ENCODE peak calls at places on chromosomes 16 and 17, in four cellular contexts. W is left lung, F is lower leg skin, Y is endothelial cell. I is an unnamed sample.
A peak's percentile ranks its signal among the peaks of the same experiment; 100 is the strongest.

GRCh38 chr17:81976332-81977210 is 858 bp upstream of the ASPSCR1 start:
- DNase-seq in W (peak; percentile 83), F (no peak), Y (no peak), I (no peak)

GRCh38 chr16:4116328-4117249 is at the start of gene ADCY9:
- DNase-seq in W (peak; percentile 94), F (peak; percentile 93), Y (peak; percentile 74), I (peak; percentile 93)

GRCh38 chr17:80992077-80992947 is 671 bp downstream of the CHMP6 start:
- DNase-seq in W (peak; percentile 84), F (peak; percentile 85), Y (no peak), I (no peak)

GRCh38 chr17:17824119-17824779 is 12.5 kb downstream of the SREBF1 start:
- DNase-seq in W (no peak), F (no peak), Y (no peak), I (no peak)

GRCh38 chr17:76585048-76585648 is 512 bp downstream of the ST6GALNAC2 start:
- DNase-seq in W (peak; percentile 91), F (no peak), Y (peak; percentile 30), I (no peak)

GRCh38 chr16:73713817-73714495 is 582.7 kb upstream of the PSMD7 start:
- DNase-seq in W (no peak), F (no peak), Y (peak; percentile 65), I (no peak)

GRCh38 chr17:2837147-2837561 is 40.9 kb downstream of the RAP1GAP2 start:
- DNase-seq in W (no peak), F (no peak), Y (no peak), I (no peak)

GRCh38 chr17:17983376-17983775 is 10.7 kb downstream of the DRC3 start:
- DNase-seq in W (no peak), F (no peak), Y (no peak), I (no peak)

GRCh38 chr16:51851111-51851510 is 695.8 kb downstream of the TOX3 start:
- DNase-seq in W (no peak), F (no peak), Y (no peak), I (no peak)

GRCh38 chr17:19933221-19933620 is 44.4 kb downstream of the AKAP10 start:
- DNase-seq in W (no peak), F (no peak), Y (no peak), I (no peak)

GRCh38 chr17:49454050-49454449 is 39.4 kb upstream of the PHB1 start:
- DNase-seq in W (no peak), F (no peak), Y (no peak), I (no peak)

GRCh38 chr16:759110-759910 is 1.2 kb upstream of the MSLN start:
- DNase-seq in W (peak; percentile 84), F (no peak), Y (no peak), I (no peak)

GRCh38 chr16:57887711-57888110 is 83.2 kb downstream of the CNGB1 start:
- DNase-seq in W (peak; percentile 73), F (no peak), Y (no peak), I (no peak)

GRCh38 chr17:45197108-45197507 is 24.6 kb upstream of the FMNL1 start:
- DNase-seq in W (no peak), F (no peak), Y (no peak), I (no peak)

GRCh38 chr16:4869147-4869790 is 22.0 kb downstream of the UBN1 start:
- DNase-seq in W (no peak), F (peak; percentile 59), Y (no peak), I (no peak)

GRCh38 chr16:4660454-4661007 is 32.8 kb upstream of the NUDT16L1 start:
- DNase-seq in W (peak; percentile 89), F (no peak), Y (no peak), I (no peak)

GRCh38 chr17:17018612-17019429 is 23.4 kb upstream of the MPRIP start:
- DNase-seq in W (peak; percentile 39), F (no peak), Y (no peak), I (no peak)

GRCh38 chr17:80981062-80981902 is 10.4 kb upstream of the CHMP6 start:
- DNase-seq in W (peak; percentile 81), F (no peak), Y (peak; percentile 73), I (peak; percentile 90)

GRCh38 chr17:48351916-48352332 is 78.1 kb downstream of the SKAP1 start:
- DNase-seq in W (no peak), F (no peak), Y (no peak), I (no peak)

GRCh38 chr17:63419398-63419797 is 26.7 kb downstream of the CYB561 start:
- DNase-seq in W (no peak), F (no peak), Y (no peak), I (no peak)

GRCh38 chr16:51150159-51150893 is 744 bp downstream of the SALL1 start:
- DNase-seq in W (peak; percentile 70), F (no peak), Y (peak; percentile 38), I (no peak)

DNA sequence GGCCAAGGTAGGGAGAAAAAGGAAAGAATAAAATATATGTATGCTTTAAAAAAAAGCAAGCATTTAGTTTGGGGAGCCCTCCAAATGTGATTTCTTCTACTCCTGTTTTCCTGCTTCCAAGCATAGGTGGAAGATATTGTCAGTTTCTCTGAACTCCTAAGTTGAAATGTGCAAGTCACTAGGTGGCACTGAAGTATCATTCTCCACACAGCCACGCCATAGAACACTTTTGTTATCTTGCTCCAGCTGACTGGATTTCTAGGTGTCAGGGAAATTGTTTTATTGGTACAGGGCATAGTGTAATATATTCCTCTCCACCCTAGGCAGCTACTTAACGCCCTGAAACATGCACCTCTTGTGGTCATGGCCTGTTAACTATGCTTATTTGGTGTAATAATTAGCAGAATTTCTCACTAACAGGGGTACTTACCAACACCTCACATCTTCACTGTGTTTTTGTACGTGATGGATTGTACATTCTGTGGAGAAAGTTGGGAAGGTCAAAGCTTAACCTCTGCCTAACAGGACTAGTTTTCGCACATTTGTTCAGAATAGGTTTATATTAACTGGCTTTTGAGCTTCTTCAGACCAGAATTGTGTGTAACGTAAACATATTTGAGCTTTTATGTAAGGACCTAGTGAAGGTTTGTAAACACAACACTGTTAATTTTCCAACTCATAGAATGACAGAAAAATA is 69.3 kb downstream of the FTO start:
- DNase-seq in W (no peak), F (no peak), Y (peak; percentile 40), I (no peak)
- TF ChIP-seq CTCF in W (peak; percentile 39), F (no peak), Y (no peak), I (peak; percentile 52)

GRCh38 chr17:6651483-6652452 is at the start of the genes C17orf100 and MED31:
- DNase-seq in W (peak; percentile 100), F (peak; percentile 99), Y (peak; percentile 97), I (peak; percentile 92)

GRCh38 chr17:6660765-6661463 is 9.4 kb downstream of the C17orf100 start:
- DNase-seq in W (peak; percentile 41), F (peak; percentile 73), Y (no peak), I (no peak)

GRCh38 chr17:6660101-6660500 is 8.5 kb downstream of the C17orf100 start:
- DNase-seq in W (no peak), F (peak; percentile 79), Y (no peak), I (no peak)

GRCh38 chr17:6657633-6658287 is 6.2 kb downstream of the C17orf100 start:
- DNase-seq in W (no peak), F (peak; percentile 81), Y (no peak), I (no peak)

DNA sequence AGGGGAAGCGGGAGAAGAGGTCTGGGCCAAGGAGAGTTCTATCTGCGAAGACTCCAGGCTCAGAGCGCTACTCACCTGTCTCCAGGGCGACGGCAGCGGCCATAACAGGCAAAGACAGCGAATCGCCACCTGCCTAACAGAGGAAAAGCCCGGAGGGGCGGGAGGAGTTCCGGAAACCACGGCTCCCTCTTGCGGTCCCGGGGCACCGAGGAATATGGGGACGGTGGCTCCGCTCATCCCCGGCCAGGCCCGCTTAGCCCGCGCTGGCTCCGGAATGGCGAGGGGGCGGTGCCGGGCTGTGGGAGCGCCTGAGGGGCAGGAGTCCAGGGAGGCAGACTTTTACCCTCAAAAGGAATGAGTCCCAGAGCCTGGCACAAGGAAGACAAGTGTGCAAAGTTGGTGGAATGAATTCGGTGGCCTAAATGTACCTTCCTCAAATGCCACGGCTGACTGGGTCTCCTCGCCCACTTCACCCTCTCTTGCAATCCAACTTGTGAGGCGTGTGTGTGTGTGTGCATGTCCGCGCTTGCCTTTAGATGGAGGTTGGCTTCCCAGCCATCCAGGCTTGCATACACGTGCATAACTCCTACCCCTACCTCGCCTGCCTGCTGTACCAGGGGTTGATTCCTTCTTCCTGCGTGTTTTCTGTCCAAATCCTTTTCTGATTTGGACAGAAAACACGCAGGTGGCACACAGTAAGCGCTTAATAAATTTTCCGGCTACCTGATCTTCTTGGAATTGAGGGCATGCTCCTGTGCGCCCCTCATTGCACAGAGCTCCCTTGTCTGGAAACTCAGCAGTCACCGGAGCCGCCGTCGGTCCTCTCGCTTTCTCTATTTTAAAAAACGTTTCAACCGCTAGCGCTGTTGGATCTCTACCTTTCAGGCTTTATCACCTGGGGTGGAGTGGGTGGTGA is 3.5 kb downstream of the C17orf100 start:
- DNase-seq in W (peak; percentile 75), F (no peak), Y (peak; percentile 48), I (no peak)
- TF ChIP-seq CTCF in W (no peak), F (no peak), Y (no peak), I (peak; percentile 8)

DNA sequence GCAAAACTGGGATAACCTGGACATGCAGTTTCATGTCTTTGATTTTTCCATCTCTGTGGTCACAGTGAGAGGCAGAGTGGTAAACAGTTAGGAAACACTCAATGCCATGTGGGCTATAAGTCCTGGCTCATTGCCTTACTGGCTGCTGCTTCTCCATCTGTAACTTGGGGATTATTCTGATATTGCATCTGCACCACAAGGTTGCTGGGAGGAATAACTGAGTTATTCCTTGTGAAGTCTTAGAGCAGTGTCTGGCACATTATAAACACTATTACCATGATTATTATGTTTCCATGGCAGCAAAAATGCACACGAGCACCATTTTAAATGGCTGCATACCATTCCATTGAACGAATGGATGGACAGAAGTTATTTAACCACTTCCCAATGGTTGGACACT is 111.7 kb upstream of the CDH5 start:
- DNase-seq in W (no peak), F (no peak), Y (no peak), I (no peak)
- TF ChIP-seq CTCF in W (no peak), F (no peak), Y (no peak), I (no peak)

GRCh38 chr17:78736526-78737079 is 45.5 kb downstream of the CYTH1 start:
- DNase-seq in W (peak; percentile 94), F (peak; percentile 96), Y (no peak), I (no peak)
- TF ChIP-seq CTCF in W (no peak), F (no peak), Y (no peak), I (no peak)

I was measured in D721Med.